ENCODE peak calls at places on chromosomes 6 and 20, in four cellular contexts. G is GM12878, M is hepatocyte, U is progenitor cell of endocrine pancreas. R is an unnamed sample.

GRCh38 chr6:129852257-129852858 is 8.8 kb downstream of the TMEM244 start:
- DNase-seq in M (no peak), U (no peak), G (no peak), R (no peak)

GRCh38 chr6:154561750-154562149 is 51.3 kb upstream of the CNKSR3 start:
- DNase-seq in M (no peak), G (no peak), U (no peak), R (no peak)

GRCh38 chr6:105988321-105988720 is 97.8 kb upstream of the PRDM1 start:
- DNase-seq in G (no peak), U (no peak), M (no peak), R (no peak)

GRCh38 chr6:36131517-36132220 is 1.4 kb downstream of the MAPK13 start:
- DNase-seq in U (no peak), G (peak; percentile 92), M (peak; percentile 84), R (no peak)

GRCh38 chr6:38279423-38279822 is 360.3 kb downstream of the BTBD9 start:
- DNase-seq in G (no peak), M (no peak), U (no peak), R (no peak)

GRCh38 chr6:71127374-71127773 is 161.2 kb upstream of the OGFRL1 start:
- DNase-seq in M (no peak), G (no peak), U (no peak), R (no peak)

GRCh38 chr20:62430311-62430853 is 3.0 kb upstream of the RBBP8NL start:
- DNase-seq in M (peak; percentile 75), U (no peak), G (no peak), R (no peak)

GRCh38 chr6:14210663-14211595 is 93.4 kb downstream of the CD83 start:
- DNase-seq in U (peak; percentile 94), G (peak; percentile 48), M (peak; percentile 96), R (peak; percentile 98)

GRCh38 chr6:169427856-169428255 is 174.2 kb upstream of the THBS2 start:
- DNase-seq in G (no peak), U (no peak), M (peak; percentile 64), R (no peak)

GRCh38 chr6:912871-913663 is 220.1 kb upstream of the EXOC2 start:
- DNase-seq in M (peak; percentile 73), U (no peak), G (no peak), R (no peak)

GRCh38 chr6:133591330-133591729 is 297.6 kb upstream of the TCF21 start:
- DNase-seq in M (no peak), G (no peak), U (no peak), R (no peak)

GRCh38 chr20:19121463-19121862 is 91.0 kb upstream of the SLC24A3 start:
- DNase-seq in U (no peak), M (no peak), G (no peak), R (no peak)

GRCh38 chr20:46710149-46710913 is 882 bp downstream of the SLC2A10 start:
- DNase-seq in U (no peak), G (no peak), M (no peak), R (no peak)

GRCh38 chr20:46706242-46706641 is 3.2 kb upstream of the SLC2A10 start:
- DNase-seq in U (no peak), M (no peak), G (no peak), R (no peak)

GRCh38 chr20:46709055-46709458 is 392 bp upstream of the SLC2A10 start:
- DNase-seq in M (peak; percentile 42), U (no peak), G (no peak), R (no peak)

GRCh38 chr20:46709459-46710148 is at the start of gene SLC2A10:
- DNase-seq in M (peak; percentile 86), U (peak; percentile 49), G (no peak), R (peak; percentile 81)

GRCh38 chr20:46708172-46708860 is 1.1 kb upstream of the SLC2A10 start:
- DNase-seq in M (peak; percentile 70), U (no peak), G (no peak), R (no peak)
- TF ChIP-seq CTCF in M (peak; percentile 38), U (peak; percentile 53), G (peak; percentile 2), R (peak; percentile 51)

DNA sequence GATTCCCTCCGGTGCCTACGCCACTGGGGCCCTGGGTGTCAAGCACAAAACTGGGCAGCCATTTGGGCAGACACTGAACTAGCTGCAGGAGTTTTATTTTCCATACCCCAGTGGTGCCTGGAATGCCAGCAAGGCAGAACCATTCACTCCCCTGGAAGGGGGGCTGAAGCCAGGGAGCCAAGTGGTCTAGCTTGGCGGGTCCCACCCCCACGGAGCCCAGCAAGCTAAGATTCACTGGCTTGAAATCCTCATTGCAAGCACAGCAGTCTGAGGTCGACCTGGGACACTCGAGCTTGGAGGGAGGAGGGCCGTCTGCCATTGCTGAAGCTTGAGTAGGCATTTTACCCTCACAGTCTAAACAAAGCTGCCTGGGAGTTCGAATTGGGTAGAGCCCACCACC is 125.3 kb downstream of the FRK start:
- DNase-seq in G (no peak), M (no peak), U (no peak), R (no peak)
- TF ChIP-seq CTCF in G (no peak), M (no peak), U (no peak), R (no peak)

DNA sequence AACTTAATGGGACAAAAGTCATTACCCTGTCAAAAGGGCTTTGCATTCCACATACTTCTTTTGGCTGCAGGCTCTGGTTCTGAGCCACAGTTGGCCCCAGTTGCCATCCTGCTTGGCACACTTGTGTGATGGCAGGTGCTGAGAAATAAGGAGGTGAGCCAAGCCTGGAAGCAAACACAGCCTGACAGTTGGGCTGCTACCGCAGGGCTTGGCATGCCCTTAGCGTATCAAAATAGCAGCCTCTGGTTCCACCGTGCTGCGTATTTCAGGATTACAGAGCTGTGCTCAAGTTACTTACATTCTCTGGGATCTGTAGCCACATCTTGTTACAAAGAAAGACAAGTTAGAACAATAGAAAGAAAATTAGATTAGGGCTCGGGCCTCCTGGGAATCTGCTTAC is 11.1 kb downstream of the MTHFD1L start:
- DNase-seq in M (no peak), G (no peak), U (no peak), R (no peak)
- TF ChIP-seq CTCF in M (no peak), G (no peak), U (no peak), R (no peak)

DNA sequence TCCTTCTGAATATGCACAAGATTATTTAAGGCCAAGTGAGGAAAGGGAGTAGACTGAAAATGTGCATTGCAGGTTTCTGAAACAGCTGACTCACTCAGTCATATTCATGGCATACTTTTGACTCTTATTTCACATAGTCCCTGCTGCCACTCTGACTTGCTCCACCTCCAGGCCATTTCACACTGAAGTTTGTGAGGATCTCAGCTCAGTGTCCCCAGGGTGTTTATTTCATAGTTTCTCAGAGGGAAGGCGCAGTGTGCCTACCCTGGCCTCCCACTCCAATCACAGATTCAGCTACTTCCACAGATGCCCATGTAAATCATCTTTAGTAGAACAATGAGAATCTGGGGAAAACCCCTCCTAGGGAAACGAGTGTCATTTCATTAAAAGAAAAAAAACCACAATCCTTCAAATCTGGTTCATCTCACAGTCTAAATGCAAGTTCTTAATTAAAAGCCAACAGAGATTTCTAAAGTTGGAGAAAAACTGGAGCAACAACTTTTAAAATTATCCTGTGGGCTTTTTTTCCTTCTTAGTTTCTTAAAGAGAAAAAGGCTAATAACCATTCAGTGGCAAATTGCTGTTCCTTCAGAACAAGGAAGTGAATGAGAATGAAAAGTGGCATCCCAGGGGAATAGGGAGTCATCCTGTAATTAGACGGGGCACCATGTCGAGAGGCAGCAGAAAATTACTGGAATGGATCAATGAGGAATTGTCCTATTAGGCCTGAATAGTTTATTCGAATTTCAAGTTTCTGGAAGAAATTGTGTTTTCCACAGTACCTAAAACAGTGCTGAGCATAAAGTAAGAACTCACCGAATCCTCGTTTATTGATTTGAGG is 133.6 kb downstream of the TFAP2B start:
- DNase-seq in U (no peak), G (no peak), M (no peak), R (no peak)
- TF ChIP-seq CTCF in U (no peak), G (no peak), M (no peak), R (no peak)

DNA sequence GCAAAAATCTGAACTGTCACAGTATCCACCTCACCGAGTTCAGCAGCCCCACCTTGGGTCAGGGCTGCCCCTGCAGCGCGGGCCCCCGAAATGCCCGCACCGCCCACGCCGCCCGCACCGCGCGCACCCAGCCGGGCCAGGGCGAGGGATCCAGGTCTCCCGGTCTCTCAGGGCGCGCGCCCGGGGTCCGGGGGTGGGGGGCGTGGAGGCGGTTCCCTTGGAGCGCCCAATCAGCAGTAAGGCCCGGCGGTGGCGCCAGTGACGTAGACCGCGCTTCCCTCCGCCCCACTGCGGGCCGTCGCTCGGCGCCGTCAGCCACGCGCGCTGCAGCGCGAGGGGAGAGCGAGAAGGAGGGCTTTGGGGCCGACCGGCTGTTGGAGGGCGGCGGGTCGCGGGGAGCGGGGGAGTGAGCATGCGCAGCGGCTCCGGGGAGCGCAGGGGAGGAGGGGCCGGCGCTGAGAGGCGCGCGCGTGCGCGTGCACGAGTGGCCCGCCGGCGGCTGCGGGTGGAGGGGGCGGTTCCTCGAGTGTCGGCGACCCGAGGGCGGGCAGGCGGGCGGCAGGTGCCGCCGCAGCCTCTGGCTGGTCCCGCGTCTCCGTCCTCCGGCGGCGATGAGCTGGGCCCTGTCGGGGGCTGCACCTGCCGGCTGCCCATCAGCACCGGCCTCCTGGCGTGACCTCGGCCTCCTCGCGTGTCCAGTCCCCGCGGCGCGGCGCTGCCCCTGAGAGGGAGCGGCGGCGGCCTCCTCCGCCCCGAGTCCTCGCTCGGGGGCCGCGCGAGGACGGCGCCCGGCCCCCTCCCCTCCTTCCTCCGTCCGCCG is at the start of gene TMEM170B:
- DNase-seq in U (peak; percentile 94), G (peak; percentile 82), M (peak; percentile 97), R (peak; percentile 97)
- TF ChIP-seq CTCF in U (no peak), G (no peak), M (no peak), R (peak; percentile 2)

GRCh38 chr6:5749016-5749665 is 257.6 kb downstream of the NRN1 start:
- DNase-seq in G (no peak), M (no peak), U (no peak), R (no peak)

GRCh38 chr6:5745081-5745480 is 261.6 kb downstream of the NRN1 start:
- DNase-seq in M (no peak), U (no peak), G (no peak), R (no peak)

GRCh38 chr6:5744497-5744896 is 262.2 kb downstream of the NRN1 start:
- DNase-seq in U (no peak), G (no peak), M (no peak), R (no peak)

GRCh38 chr6:5747379-5747778 is 259.3 kb downstream of the NRN1 start:
- DNase-seq in M (no peak), U (no peak), G (no peak), R (no peak)

DNA sequence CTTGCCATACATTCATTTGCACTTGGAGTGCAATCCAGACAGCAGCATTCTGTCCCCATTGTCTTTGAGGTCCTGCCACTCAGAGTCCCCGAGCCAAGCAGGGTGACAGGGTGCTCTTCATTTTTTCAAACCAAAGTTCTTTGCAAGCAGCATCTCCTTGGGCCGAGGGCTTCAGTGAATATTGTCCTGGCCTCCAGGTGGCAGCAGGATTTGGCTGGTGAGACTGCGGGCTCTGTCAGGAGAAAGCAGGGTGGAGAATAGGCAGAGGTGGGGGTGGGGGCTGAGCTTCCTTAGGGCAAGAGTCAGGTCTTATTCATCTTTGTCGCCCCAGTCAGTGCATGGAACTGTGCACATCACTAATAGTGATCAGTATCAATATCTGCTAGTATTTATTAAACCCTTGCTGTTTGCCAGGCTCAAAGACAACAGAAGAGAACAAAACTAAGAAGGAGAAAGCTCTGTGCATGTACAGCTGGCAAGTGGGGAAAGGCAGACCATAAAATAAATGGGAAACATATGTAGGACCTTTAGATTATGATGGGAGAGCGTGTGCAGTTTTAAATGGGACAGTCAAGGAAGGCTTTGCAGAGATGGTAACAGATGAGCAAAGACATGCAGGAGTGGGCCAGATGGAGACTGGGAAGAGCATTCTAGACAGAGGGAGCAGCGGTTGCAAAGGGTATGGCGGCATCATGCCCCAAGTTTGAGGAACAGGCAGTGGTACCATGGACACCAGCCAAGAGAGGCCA is 260.2 kb downstream of the NRN1 start:
- DNase-seq in U (no peak), M (no peak), G (no peak), R (no peak)
- TF ChIP-seq CTCF in U (peak; percentile 33), M (peak; percentile 25), G (peak; percentile 1), R (no peak)

GRCh38 chr20:59721386-59721785 is 117.0 kb downstream of the PHACTR3 start:
- DNase-seq in G (no peak), M (no peak), U (no peak), R (peak; percentile 57)
- TF ChIP-seq CTCF in G (no peak), M (no peak), U (no peak), R (no peak)

R was measured in type B pancreatic cell.